ENCODE peak calls at places on chromosomes 12 and 14, in nine cellular contexts. V, P, H, E, A, I, G, N and C are unnamed samples.

GRCh38 chr14:50859296-50859624 is 12.6 kb upstream of the ABHD12B start:
- DNase-seq in V (no peak), P (no peak), H (no peak), E (no peak), A (no peak), I (no peak), G (no peak), N (no peak), C (no peak)

GRCh38 chr12:122895290-122895689 is 634 bp downstream of the VPS37B start:
- DNase-seq in V (no peak), P (no peak), H (no peak), E (no peak), A (no peak), I (no peak), G (no peak), N (no peak), C (no peak)

GRCh38 chr12:95303476-95303875 is 85.9 kb downstream of the VEZT start:
- DNase-seq in V (peak), P (no peak), H (no peak), E (no peak), A (no peak), I (no peak), G (no peak), N (no peak), C (no peak)

GRCh38 chr12:16670456-16671050 is 64.6 kb upstream of the LMO3 start:
- DNase-seq in V (peak), P (no peak), H (no peak), E (no peak), A (no peak), I (no peak), G (no peak), N (peak), C (no peak)

GRCh38 chr12:132282031-132282949 is 47.1 kb downstream of the GALNT9 start:
- DNase-seq in V (no peak), P (no peak), H (no peak), E (no peak), A (no peak), I (no peak), G (no peak), N (no peak), C (no peak)

GRCh38 chr14:99579077-99579836 is 24.8 kb downstream of the CCDC85C start:
- DNase-seq in V (no peak), P (no peak), H (no peak), E (no peak), A (no peak), I (no peak), G (no peak), N (peak), C (no peak)

GRCh38 chr12:46214668-46215429 is 54.0 kb downstream of the SLC38A1 start:
- DNase-seq in V (no peak), P (peak), H (no peak), E (no peak), A (no peak), I (no peak), G (peak), N (peak), C (no peak)

GRCh38 chr14:77838756-77839565 is 39.1 kb downstream of the ADCK1 start:
- DNase-seq in V (no peak), P (no peak), H (no peak), E (no peak), A (peak), I (no peak), G (no peak), N (no peak), C (no peak)

GRCh38 chr14:22502007-22502406 is 87.0 kb downstream of the DAD1 start:
- DNase-seq in V (no peak), P (peak), H (no peak), E (no peak), A (peak), I (no peak), G (no peak), N (no peak), C (no peak)

GRCh38 chr12:64181504-64182291 is 40.4 kb downstream of the KICS2 start:
- DNase-seq in V (peak), P (peak), H (no peak), E (peak), A (peak), I (peak), G (no peak), N (peak), C (no peak)